ENCODE peak calls at places on chromosomes 16 and 17, in four cellular contexts. F is A673, X is uterus, Y is small intestine. T is an unnamed sample.

GRCh38 chr16:50400967-50401348 is 32.2 kb upstream of the BRD7 start:
- DNase-seq in F (no peak), X (no peak), Y (no peak), T (no peak)

GRCh38 chr16:35188288-35189155 is 1729.1 kb downstream of the TP53TG3F start:
- DNase-seq in F (no peak), X (no peak), Y (no peak), T (no peak)

GRCh38 chr16:27618611-27619380 is 68.9 kb downstream of the KATNIP start:
- DNase-seq in F (no peak), X (no peak), Y (no peak), T (no peak)

GRCh38 chr16:9077001-9077809 is 14.2 kb upstream of the HAPSTR1 start:
- DNase-seq in F (no peak), X (no peak), Y (no peak), T (no peak)

GRCh38 chr17:39513915-39514314 is 52.6 kb downstream of the CDK12 start:
- DNase-seq in F (no peak), X (no peak), Y (no peak), T (no peak)

GRCh38 chr16:89268585-89268984 is 51.1 kb downstream of the ZNF778 start:
- DNase-seq in F (no peak), X (no peak), Y (no peak), T (no peak)

GRCh38 chr17:3963214-3964201 is 729 bp downstream of the ATP2A3 start:
- DNase-seq in F (no peak), X (no peak), Y (peak), T (no peak)

GRCh38 chr17:78664476-78665384 is 87.5 kb upstream of the DNAH17 start:
- DNase-seq in F (no peak), X (no peak), Y (peak), T (no peak)

GRCh38 chr16:72666267-72666666 is 381.7 kb downstream of the ZFHX3 start:
- DNase-seq in F (peak), X (no peak), Y (no peak), T (no peak)

GRCh38 chr17:59435238-59435637 is 103.8 kb downstream of the YPEL2 start:
- DNase-seq in F (no peak), X (no peak), Y (no peak), T (no peak)

GRCh38 chr17:78753316-78754250 is 28.5 kb downstream of the CYTH1 start:
- DNase-seq in F (no peak), X (no peak), Y (no peak), T (no peak)

GRCh38 chr16:74868501-74868900 is 93.9 kb upstream of the FA2H start:
- DNase-seq in F (peak), X (no peak), Y (peak), T (no peak)

GRCh38 chr17:15655162-15655561 is 28.9 kb downstream of the TRIM16 start:
- DNase-seq in F (no peak), X (no peak), Y (peak), T (no peak)

GRCh38 chr16:89051521-89052166 is 42.0 kb upstream of the ACSF3 start:
- DNase-seq in F (peak), X (no peak), Y (no peak), T (no peak)

GRCh38 chr16:17930280-17930679 is 406.3 kb downstream of the NPIPA8 start:
- DNase-seq in F (no peak), X (no peak), Y (no peak), T (no peak)

GRCh38 chr17:28347261-28347891 is 10.0 kb downstream of the POLDIP2 start:
- DNase-seq in F (no peak), X (no peak), Y (no peak), T (no peak)

GRCh38 chr17:7922499-7923289 is 6.6 kb upstream of the RNF227 start:
- DNase-seq in F (peak), X (peak), Y (peak), T (peak)

GRCh38 chr16:89350701-89351380 is 133.3 kb downstream of the ZNF778 start:
- DNase-seq in F (no peak), X (no peak), Y (no peak), T (no peak)

GRCh38 chr16:66474750-66475199 is 47.7 kb downstream of the BEAN1 start:
- DNase-seq in F (peak), X (no peak), Y (peak), T (no peak)

GRCh38 chr16:15961060-15961511 is 11.7 kb downstream of the ABCC1 start:
- DNase-seq in F (no peak), X (no peak), Y (peak), T (no peak)

GRCh38 chr17:73311428-73311780 is 397 bp downstream of the CDC42EP4 start:
- DNase-seq in F (peak), X (no peak), Y (no peak), T (no peak)

GRCh38 chr16:50266337-50267091 is at the start of gene ADCY7:
- DNase-seq in F (peak), X (peak), Y (peak), T (no peak)

GRCh38 chr17:48037036-48037881 is at the start of gene COPZ2:
- DNase-seq in F (peak), X (peak), Y (peak), T (no peak)

GRCh38 chr17:51709867-51710266 is 448.6 kb downstream of the CA10 start:
- DNase-seq in F (no peak), X (no peak), Y (no peak), T (no peak)

GRCh38 chr16:85709766-85710423 is 21.1 kb upstream of the GINS2 start:
- DNase-seq in F (no peak), X (no peak), Y (no peak), T (no peak)

GRCh38 chr16:12062343-12063003 is 85.9 kb downstream of the SNX29 start:
- DNase-seq in F (peak), X (peak), Y (peak), T (peak)

GRCh38 chr17:33732116-33732515 is 439.0 kb upstream of the ASIC2 start:
- DNase-seq in F (peak), X (no peak), Y (no peak), T (no peak)

GRCh38 chr16:75477680-75478473 is 13.4 kb upstream of the TMEM170A start:
- DNase-seq in F (no peak), X (no peak), Y (no peak), T (no peak)

GRCh38 chr17:73757324-73757942 is 113.2 kb upstream of the SDK2 start:
- DNase-seq in F (no peak), X (no peak), Y (peak), T (no peak)

GRCh38 chr16:21283521-21284289 is 5.6 kb upstream of the CRYM start:
- DNase-seq in F (peak), X (peak), Y (peak), T (peak)

GRCh38 chr17:70426752-70427151 is 257.4 kb downstream of the KCNJ2 start:
- DNase-seq in F (no peak), X (no peak), Y (no peak), T (no peak)

GRCh38 chr16:69217433-69217832 is 30.5 kb downstream of the SNTB2 start:
- DNase-seq in F (no peak), X (no peak), Y (peak), T (no peak)

GRCh38 chr17:8953152-8953885 is 12.2 kb downstream of the PIK3R5 start:
- DNase-seq in F (no peak), X (no peak), Y (no peak), T (no peak)

GRCh38 chr17:44214230-44214494 is 5.3 kb downstream of the UBTF start:
- DNase-seq in F (no peak), X (no peak), Y (no peak), T (no peak)
- H3K27ac ChIP-seq in F (no peak), X (no peak), Y (no peak), T (no peak)

DNA sequence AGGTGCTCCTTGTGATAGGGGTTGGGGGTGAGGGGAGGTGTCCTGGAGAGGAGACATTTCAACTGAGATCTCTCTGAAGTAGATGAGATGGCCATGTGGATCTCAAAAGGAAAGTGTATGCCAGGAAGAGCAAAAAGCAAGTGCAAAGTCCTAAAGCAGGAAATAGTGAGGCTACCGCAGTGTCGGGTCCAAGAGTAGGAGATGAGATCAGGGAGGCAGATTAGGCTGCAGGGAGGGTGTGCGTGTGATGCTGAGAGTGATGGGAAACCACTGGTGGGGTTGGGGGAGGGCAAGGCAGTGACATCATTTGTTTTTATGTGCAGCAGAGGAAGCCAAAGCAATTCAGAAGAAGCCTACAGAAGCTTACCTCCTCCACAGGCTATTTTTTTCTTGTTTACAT is 28.5 kb downstream of the CDH13 start:
- DNase-seq in F (peak), X (no peak), Y (peak), T (no peak)
- H3K27ac ChIP-seq in F (no peak), X (no peak), Y (peak), T (no peak)

DNA sequence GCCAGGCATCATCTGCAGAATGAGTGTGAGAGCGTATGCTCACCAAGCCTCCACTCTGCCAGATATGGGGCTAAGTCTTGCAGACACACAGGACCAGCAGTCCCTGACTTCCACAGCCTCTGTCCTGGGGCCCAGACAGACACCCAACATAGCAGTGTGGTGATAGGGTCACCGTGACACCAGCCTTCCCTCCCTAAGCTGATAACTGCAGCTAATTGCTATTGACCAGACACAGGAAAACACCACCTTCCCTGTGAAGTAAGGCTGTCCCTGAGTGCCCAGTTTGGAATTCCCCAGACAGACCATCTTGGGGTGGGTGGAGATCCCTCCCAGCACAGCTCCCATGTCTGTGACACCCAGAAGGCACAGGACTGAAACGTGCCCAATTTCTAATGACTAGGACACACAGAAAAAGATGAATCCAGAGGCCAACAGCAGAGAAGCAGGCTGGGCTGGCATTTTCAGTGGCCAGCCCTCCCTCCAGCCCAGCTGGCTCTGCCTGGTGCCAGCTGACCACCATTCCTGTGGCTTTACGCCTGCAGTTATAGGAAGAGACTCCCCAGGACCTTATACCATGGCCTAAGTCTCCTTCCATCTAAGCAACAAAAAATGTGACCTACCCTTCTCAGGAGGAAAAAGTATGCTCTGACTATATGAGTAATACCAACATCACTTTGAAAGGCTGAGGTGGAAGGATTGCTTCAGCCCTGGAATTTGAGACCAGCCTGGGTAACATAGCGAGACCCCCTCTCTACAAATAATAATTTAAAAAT is 30.3 kb downstream of the ATPAF2 start:
- DNase-seq in F (no peak), X (no peak), Y (no peak), T (no peak)
- H3K27ac ChIP-seq in F (no peak), X (no peak), Y (no peak), T (no peak)

GRCh38 chr17:64596988-64597387 is 65.1 kb downstream of the SMURF2 start:
- DNase-seq in F (no peak), X (no peak), Y (no peak), T (no peak)
- H3K27ac ChIP-seq in F (no peak), X (no peak), Y (no peak), T (no peak)

GRCh38 chr16:56932588-56933265 is 785 bp downstream of the HERPUD1 start:
- DNase-seq in F (peak), X (peak), Y (peak), T (peak)
- H3K27ac ChIP-seq in F (peak), X (peak), Y (peak), T (peak)

DNA sequence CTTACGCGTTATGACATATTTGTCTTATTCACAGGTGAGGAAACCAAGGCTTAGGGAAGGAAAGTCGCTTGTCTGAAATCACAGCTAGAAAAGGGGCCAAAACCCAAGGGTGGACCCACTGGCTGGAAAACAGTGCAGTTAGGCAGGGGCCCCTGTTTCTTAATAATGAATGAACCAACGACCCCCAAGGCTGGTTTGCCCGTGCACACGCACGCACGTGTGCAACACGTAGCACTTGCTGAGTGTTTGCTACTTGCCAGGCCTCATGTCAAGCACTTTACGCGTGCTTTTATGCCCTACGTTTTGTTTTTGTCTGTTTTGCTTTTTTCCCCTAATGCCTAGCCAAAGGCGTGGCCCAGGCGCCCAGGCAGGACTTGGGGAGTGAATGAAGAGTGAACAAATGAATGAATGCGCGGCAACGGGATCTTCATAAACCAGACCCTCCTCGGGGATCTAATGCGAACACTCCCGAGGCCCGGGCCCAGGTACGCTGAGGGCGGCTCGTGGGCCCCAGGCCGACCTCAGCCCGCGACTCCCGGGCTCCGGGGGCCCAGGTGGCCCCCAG is 571 bp upstream of the USP10 start:
- DNase-seq in F (peak), X (no peak), Y (peak), T (no peak)
- H3K27ac ChIP-seq in F (peak), X (peak), Y (no peak), T (peak)

GRCh38 chr17:20084621-20085282 is 75.6 kb downstream of the SPECC1 start:
- DNase-seq in F (no peak), X (no peak), Y (no peak), T (no peak)
- H3K27ac ChIP-seq in F (no peak), X (no peak), Y (peak), T (peak)

GRCh38 chr17:42288078-42288984 is at the start of gene STAT5A:
- DNase-seq in F (peak), X (peak), Y (peak), T (peak)
- H3K27ac ChIP-seq in F (no peak), X (peak), Y (peak), T (peak)

GRCh38 chr16:79401157-79401556 is 199.4 kb downstream of the MAF start:
- DNase-seq in F (no peak), X (no peak), Y (no peak), T (no peak)

GRCh38 chr16:79400462-79401149 is 199.9 kb downstream of the MAF start:
- DNase-seq in F (no peak), X (no peak), Y (peak), T (no peak)

GRCh38 chr16:79402356-79402755 is 198.2 kb downstream of the MAF start:
- DNase-seq in F (no peak), X (no peak), Y (peak), T (no peak)

GRCh38 chr16:79402920-79403319 is 197.6 kb downstream of the MAF start:
- DNase-seq in F (no peak), X (no peak), Y (peak), T (no peak)

GRCh38 chr16:79401782-79402181 is 198.8 kb downstream of the MAF start:
- DNase-seq in F (no peak), X (no peak), Y (no peak), T (no peak)
- H3K27ac ChIP-seq in F (no peak), X (no peak), Y (peak), T (peak)

GRCh38 chr16:84367297-84367680 is 1.0 kb upstream of the ATP2C2 start:
- DNase-seq in F (no peak), X (no peak), Y (peak), T (no peak)

GRCh38 chr16:84369105-84369504 is 767 bp downstream of the ATP2C2 start:
- DNase-seq in F (no peak), X (no peak), Y (no peak), T (no peak)

GRCh38 chr16:84368327-84368996 is at the start of gene ATP2C2:
- DNase-seq in F (no peak), X (no peak), Y (peak), T (no peak)

GRCh38 chr16:84366208-84366607 is 2.1 kb upstream of the ATP2C2 start:
- DNase-seq in F (no peak), X (no peak), Y (no peak), T (no peak)

GRCh38 chr16:84367750-84368320 is 503 bp upstream of the ATP2C2 start:
- DNase-seq in F (no peak), X (no peak), Y (peak), T (no peak)
- H3K27ac ChIP-seq in F (no peak), X (no peak), Y (peak), T (peak)

T was measured in tibial nerve.